ENCODE peak calls at places on chromosomes 12 and 14, in ten cellular contexts. Z is endothelial cell of umbilical vein, I is fibroblast of lung, J is GM23248, G is mesendoderm, D is PC-9, N is PC-3, W is neural progenitor cell, T is astrocyte, H is mammary epithelial cell. O is an unnamed sample. For H3K79me2, the result is how much of the 10 kb centered on the place peaks cover.

GRCh38 chr14:78690836-78691235 is 520.7 kb downstream of the NRXN3 start:
- DNase-seq in W (no peak), N (no peak), G (no peak), I (peak), Z (no peak), H (no peak), J (peak), D (no peak), T (peak), O (no peak)

GRCh38 chr14:22883191-22883976 is at the start of gene REM2:
- DNase-seq in D (no peak), H (no peak), W (peak), G (peak), I (no peak), N (no peak), T (no peak), J (no peak), Z (no peak), O (no peak)

GRCh38 chr14:47442206-47442605 is 233.2 kb downstream of the MDGA2 start:
- DNase-seq in W (peak), G (peak), Z (peak), I (peak), D (peak), J (peak), N (peak), H (peak), T (peak), O (no peak)

GRCh38 chr14:72024043-72024407 is 91.8 kb downstream of the RGS6 start:
- DNase-seq in Z (peak), G (peak), J (peak), I (peak), D (no peak), T (peak), H (peak), W (peak), N (peak), O (peak)

GRCh38 chr12:125971981-125972380 is 906.7 kb downstream of the AACS start:
- DNase-seq in H (no peak), D (no peak), W (no peak), Z (no peak), N (no peak), I (no peak), T (no peak), G (no peak), J (no peak), O (no peak)

GRCh38 chr12:78802593-78802992 is 62.0 kb upstream of the SYT1 start:
- DNase-seq in W (no peak), Z (no peak), N (peak), H (peak), T (peak), D (peak), G (peak), I (peak), J (peak), O (no peak)

GRCh38 chr14:92040431-92041040 is 677 bp upstream of the TRIP11 start:
- DNase-seq in N (peak), Z (peak), T (peak), H (peak), W (no peak), D (no peak), G (peak), I (peak), J (peak), O (peak)

GRCh38 chr14:74577247-74577947 is 34.6 kb downstream of the LTBP2 start:
- DNase-seq in H (no peak), J (peak), Z (no peak), T (no peak), D (no peak), W (no peak), I (peak), G (no peak), N (no peak), O (no peak)

GRCh38 chr12:34244608-34245007 is 222.3 kb downstream of the ALG10 start:
- DNase-seq in N (peak), D (no peak), T (no peak), W (no peak), I (no peak), J (no peak), Z (no peak), G (no peak), H (no peak), O (no peak)

GRCh38 chr12:572532-572899 is 90.7 kb downstream of the NINJ2 start:
- DNase-seq in D (no peak), N (no peak), H (peak), T (no peak), G (no peak), I (peak), J (peak), Z (peak), W (no peak), O (no peak)

GRCh38 chr14:91142214-91142668 is 28.4 kb downstream of the DGLUCY start:
- DNase-seq in W (no peak), D (no peak), I (no peak), J (no peak), G (no peak), Z (no peak), N (no peak), T (no peak), H (no peak), O (peak)

GRCh38 chr12:89552376-89552775 is 26.5 kb upstream of the POC1B start:
- DNase-seq in Z (peak), J (peak), D (no peak), H (peak), G (no peak), N (peak), W (no peak), I (peak), T (peak), O (no peak)

GRCh38 chr14:99274346-99275221 is 2.6 kb upstream of the BCL11B start:
- DNase-seq in D (no peak), I (peak), G (peak), T (peak), J (peak), N (peak), H (peak), W (peak), Z (peak), O (no peak)

GRCh38 chr12:92546826-92547348 is 155.9 kb upstream of the PLEKHG7 start:
- DNase-seq in Z (no peak), T (no peak), G (no peak), N (no peak), H (no peak), D (no peak), J (no peak), W (no peak), I (no peak), O (peak)

GRCh38 chr12:61414470-61414869 is 845.7 kb upstream of the USP15 start:
- DNase-seq in N (peak), W (no peak), Z (no peak), J (no peak), D (no peak), T (no peak), H (peak), I (no peak), G (no peak), O (no peak)

GRCh38 chr12:51889216-51890134 is 1.6 kb downstream of the ANKRD33 start:
- DNase-seq in W (no peak), H (no peak), J (no peak), I (no peak), G (no peak), D (no peak), Z (no peak), N (no peak), T (no peak), O (no peak)

GRCh38 chr14:80536456-80536855 is 325.2 kb upstream of the DIO2 start:
- DNase-seq in D (no peak), J (no peak), N (peak), W (peak), G (no peak), I (peak), Z (no peak), T (no peak), H (no peak), O (no peak)

GRCh38 chr14:68088463-68088862 is 268.9 kb downstream of the RAD51B start:
- DNase-seq in H (no peak), T (peak), N (no peak), G (no peak), Z (no peak), J (no peak), D (no peak), W (peak), I (peak), O (no peak)

GRCh38 chr12:56346663-56347062 is 8.0 kb downstream of the IL23A start:
- DNase-seq in Z (no peak), J (peak), G (no peak), W (no peak), N (no peak), D (no peak), H (no peak), I (no peak), T (no peak), O (no peak)

GRCh38 chr14:53027031-53027430 is 76.2 kb upstream of the FERMT2 start:
- DNase-seq in H (no peak), G (no peak), J (no peak), Z (no peak), D (no peak), I (no peak), W (no peak), T (no peak), N (no peak), O (no peak)

GRCh38 chr12:1681493-1681807 is 9.4 kb upstream of the ADIPOR2 start:
- DNase-seq in Z (no peak), J (no peak), W (no peak), D (no peak), G (no peak), H (no peak), N (no peak), T (no peak), I (no peak), O (no peak)

GRCh38 chr14:71448431-71449315 is 483.6 kb upstream of the RGS6 start:
- DNase-seq in H (no peak), I (no peak), Z (no peak), G (no peak), D (no peak), T (no peak), W (no peak), J (no peak), N (peak), O (no peak)

GRCh38 chr12:27297576-27297975 is 35.1 kb upstream of the BMAL2 start:
- DNase-seq in G (no peak), D (no peak), T (no peak), W (no peak), Z (peak), H (no peak), N (no peak), J (no peak), I (no peak), O (no peak)

GRCh38 chr12:109153711-109154434 is 37.5 kb downstream of the ACACB start:
- DNase-seq in W (peak), J (no peak), G (peak), T (no peak), N (no peak), I (no peak), D (no peak), H (peak), Z (peak), O (no peak)

GRCh38 chr12:29200586-29200985 is 51.5 kb downstream of the FAR2 start:
- DNase-seq in W (peak), T (no peak), Z (no peak), N (no peak), G (no peak), J (no peak), H (no peak), I (no peak), D (no peak), O (no peak)

GRCh38 chr12:115132145-115132544 is 448.2 kb upstream of the TBX3 start:
- DNase-seq in T (peak), J (peak), I (peak), Z (no peak), H (peak), N (peak), G (peak), W (no peak), D (no peak), O (no peak)

GRCh38 chr14:102464846-102465341 is 44.7 kb downstream of the ANKRD9 start:
- DNase-seq in J (no peak), D (no peak), I (no peak), G (no peak), Z (no peak), W (no peak), T (no peak), H (no peak), N (no peak), O (no peak)

GRCh38 chr14:90454041-90455000 is 57.5 kb downstream of the CALM1 start:
- DNase-seq in W (peak), N (peak), Z (peak), G (peak), H (no peak), J (peak), D (peak), T (peak), I (peak), O (peak)

GRCh38 chr14:55340482-55340881 is 69.3 kb downstream of the FBXO34 start:
- DNase-seq in T (no peak), I (no peak), N (no peak), H (no peak), J (no peak), G (no peak), Z (no peak), D (no peak), W (no peak), O (no peak)

GRCh38 chr12:116136340-116136739 is 141.2 kb downstream of the MED13L start:
- DNase-seq in I (peak), J (peak), Z (peak), G (no peak), H (no peak), W (no peak), N (peak), T (peak), D (no peak), O (no peak)

GRCh38 chr12:124413401-124413800 is 118.5 kb downstream of the RFLNA start:
- DNase-seq in T (no peak), W (no peak), J (no peak), D (no peak), Z (no peak), H (no peak), N (no peak), G (no peak), I (no peak), O (no peak)

GRCh38 chr12:131282292-131283080 is 328.8 kb downstream of the ADGRD1 start:
- DNase-seq in I (no peak), G (no peak), W (no peak), N (no peak), Z (no peak), T (no peak), H (no peak), J (no peak), D (no peak), O (no peak)

GRCh38 chr14:72708708-72709475 is 185.0 kb downstream of the DPF3 start:
- DNase-seq in H (peak), N (peak), W (peak), D (no peak), G (peak), Z (no peak), I (no peak), T (no peak), J (peak), O (no peak)

GRCh38 chr14:74426202-74426582 is at the start of gene SYNDIG1L:
- DNase-seq in D (no peak), G (no peak), W (no peak), T (no peak), Z (no peak), J (no peak), N (no peak), H (no peak), I (no peak), O (no peak)

GRCh38 chr12:80216890-80217559 is 117.7 kb downstream of the OTOGL start:
- DNase-seq in H (no peak), I (peak), N (no peak), T (peak), J (no peak), W (peak), D (no peak), G (peak), Z (no peak), O (no peak)

GRCh38 chr12:122303068-122303467 is 36.8 kb upstream of the VPS33A start:
- DNase-seq in W (no peak), H (no peak), Z (no peak), G (no peak), I (no peak), T (no peak), J (no peak), D (no peak), N (no peak), O (no peak)

GRCh38 chr14:100788517-100789365 is 37.2 kb upstream of the MEG3 start:
- DNase-seq in I (no peak), D (no peak), W (no peak), H (no peak), J (no peak), Z (no peak), T (no peak), N (no peak), G (peak), O (no peak)

GRCh38 chr12:56998981-56999380 is 7.4 kb downstream of the ZBTB39 start:
- DNase-seq in I (no peak), N (no peak), H (no peak), G (no peak), Z (no peak), T (no peak), J (no peak), D (no peak), W (no peak), O (no peak)

GRCh38 chr14:77311217-77311616 is 9.5 kb downstream of the POMT2 start:
- DNase-seq in W (no peak), T (no peak), D (no peak), N (no peak), J (peak), G (no peak), H (no peak), I (no peak), Z (no peak), O (no peak)

GRCh38 chr12:54439521-54440255 is 20.6 kb upstream of the ITGA5 start:
- DNase-seq in D (no peak), N (peak), T (peak), W (peak), H (peak), Z (peak), G (peak), J (peak), I (peak), O (peak)

GRCh38 chr12:111905502-111905901 is 63.5 kb downstream of the MAPKAPK5 start:
- DNase-seq in W (no peak), Z (no peak), N (no peak), G (no peak), T (no peak), H (no peak), I (no peak), D (no peak), J (no peak), O (no peak)

GRCh38 chr12:111901182-111901581 is 59.2 kb downstream of the MAPKAPK5 start:
- DNase-seq in J (no peak), Z (no peak), T (no peak), D (no peak), G (no peak), W (no peak), H (no peak), N (peak), I (no peak), O (no peak)

GRCh38 chr12:111907740-111908139 is 65.7 kb downstream of the MAPKAPK5 start:
- DNase-seq in W (no peak), J (no peak), D (no peak), G (no peak), H (no peak), N (no peak), I (no peak), T (no peak), Z (no peak), O (no peak)

DNA sequence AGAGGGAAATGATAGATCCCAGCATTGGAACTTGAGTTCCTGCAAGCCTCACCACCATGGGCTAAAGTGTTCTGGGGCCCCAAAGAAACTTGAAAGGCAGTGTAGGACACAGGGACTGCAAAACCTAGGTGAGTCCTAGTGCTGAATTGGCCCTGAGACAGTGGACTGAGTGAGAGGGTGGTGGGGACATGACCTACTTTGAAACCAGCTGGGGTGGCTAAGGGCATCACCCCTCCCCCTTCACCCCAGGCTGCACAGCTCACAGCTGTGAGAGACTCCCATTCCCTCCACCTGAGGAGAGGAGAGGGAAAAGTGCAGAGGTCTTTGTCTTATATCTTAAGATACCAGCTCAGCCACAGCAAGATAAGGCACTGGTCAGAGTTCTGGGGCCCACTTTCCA is 62.4 kb downstream of the MAPKAPK5 start:
- DNase-seq in D (no peak), G (no peak), N (no peak), T (no peak), H (no peak), Z (no peak), W (no peak), I (no peak), J (no peak), O (no peak)
- H3K79me2 ChIP-seq in D (under half), G (under half), N (under half), T (under half), H (under half), Z (under half), W (under half), I (under half), J (under half), O (under half)

DNA sequence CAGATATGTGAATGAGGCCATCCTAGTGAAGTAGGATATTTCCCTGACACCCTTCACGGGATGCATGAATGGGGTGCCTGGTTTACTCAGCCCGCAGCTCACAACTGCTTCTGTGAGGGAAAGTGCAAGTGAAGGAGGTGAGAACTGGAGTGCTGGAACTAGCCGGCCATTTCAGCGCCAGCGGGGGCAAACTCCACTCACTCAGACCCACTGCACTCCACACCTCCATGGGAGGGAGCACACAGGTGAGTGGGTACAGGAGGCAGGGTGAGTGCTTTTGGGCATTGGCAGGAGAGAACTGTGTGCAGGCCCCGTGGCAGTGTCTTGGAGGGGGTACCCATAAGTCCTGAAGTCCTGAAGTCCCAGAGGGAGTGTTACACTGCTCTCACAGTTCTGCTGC is 1008.4 kb downstream of the SLC6A15 start:
- DNase-seq in N (no peak), D (no peak), H (no peak), I (no peak), W (no peak), T (no peak), G (no peak), J (no peak), Z (no peak), O (no peak)
- H3K79me2 ChIP-seq in N (under half), D (under half), H (under half), I (under half), W (under half), T (under half), G (under half), J (under half), Z (under half), O (under half)

GRCh38 chr12:73240110-73240509 is 967.9 kb downstream of the TRHDE start:
- DNase-seq in W (no peak), I (no peak), H (no peak), T (no peak), G (no peak), J (no peak), D (no peak), N (no peak), Z (no peak), O (no peak)
- H3K79me2 ChIP-seq in W (under half), I (under half), H (under half), T (under half), G (under half), J (under half), D (under half), N (under half), Z (under half), O (under half)

GRCh38 chr14:105294142-105294597 is 6.6 kb downstream of the BRF1 start:
- DNase-seq in H (no peak), W (peak), J (peak), T (peak), D (no peak), Z (peak), G (peak), I (peak), N (no peak), O (peak)

GRCh38 chr14:105290598-105291356 is 10.0 kb downstream of the BRF1 start:
- DNase-seq in J (no peak), I (no peak), T (no peak), N (no peak), G (no peak), D (no peak), W (peak), Z (peak), H (no peak), O (no peak)

GRCh38 chr14:105287249-105288102 is 13.3 kb downstream of the BRF1 start:
- DNase-seq in W (peak), D (no peak), N (no peak), G (peak), I (no peak), Z (no peak), T (no peak), J (no peak), H (no peak), O (no peak)

DNA sequence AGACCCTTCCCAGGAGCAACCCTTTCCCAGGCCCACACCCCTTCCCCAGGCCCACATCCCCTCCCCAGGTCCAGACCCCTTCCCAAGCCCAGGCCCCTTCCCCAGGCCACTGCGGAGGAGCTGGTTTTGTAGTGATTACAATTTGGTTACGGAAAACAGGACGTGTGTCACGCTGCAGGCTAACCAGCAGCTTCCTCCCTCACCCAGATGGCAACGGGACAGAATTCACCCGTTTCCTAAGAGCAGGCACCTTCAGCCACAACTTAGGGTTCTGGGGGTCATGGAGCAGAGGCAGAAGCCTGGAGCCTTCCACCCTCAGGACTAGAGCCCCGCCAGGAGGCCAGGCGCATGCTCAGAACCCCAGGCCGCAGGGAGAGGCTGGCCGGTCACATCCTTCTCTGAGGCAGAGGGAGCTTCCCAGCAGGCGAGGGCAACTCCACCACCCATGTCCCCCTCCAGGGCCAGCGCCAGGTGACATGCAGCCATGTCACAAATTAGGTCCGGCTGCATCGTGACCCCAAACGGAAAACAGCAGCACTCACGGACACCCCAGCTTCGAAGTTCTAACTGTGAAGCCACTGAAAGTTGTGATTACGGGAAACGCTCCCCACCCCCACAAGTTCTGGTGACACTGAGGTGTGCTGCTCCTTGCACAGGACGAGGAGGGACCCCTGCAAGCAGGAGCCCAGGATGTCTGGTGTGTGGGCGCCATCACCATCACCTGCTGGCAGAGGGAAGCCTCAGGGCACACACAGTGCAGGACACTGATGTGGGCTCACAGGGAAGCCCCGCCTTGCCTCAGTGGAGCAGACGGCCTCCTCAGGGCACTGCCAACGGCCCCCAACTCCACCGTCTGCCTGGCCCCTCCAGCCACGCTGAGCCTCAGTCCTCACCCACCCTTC is 7.7 kb downstream of the BRF1 start:
- DNase-seq in T (no peak), N (no peak), J (no peak), I (no peak), Z (peak), H (no peak), D (no peak), W (no peak), G (no peak), O (no peak)
- H3K79me2 ChIP-seq in T (half or more), N (half or more), J (half or more), I (under half), Z (under half), H (half or more), D (half or more), W (half or more), G (under half), O (under half)